ENCODE peak calls at places on chromosomes 2 and 18, in seven cellular contexts. N, Y, O, W, X, L and C are unnamed samples.

GRCh38 chr2:142165790-142166189 is 35.0 kb upstream of the LRP1B start:
- DNase-seq in X (peak; percentile 37), Y (no peak), L (no peak), O (no peak), N (peak; percentile 38), W (peak; percentile 30), C (no peak)

GRCh38 chr18:23689031-23689615 is at the start of gene LAMA3:
- DNase-seq in W (peak; percentile 81), X (no peak), O (peak; percentile 73), L (no peak), N (no peak), Y (no peak), C (no peak)

GRCh38 chr2:126506786-126507185 is 149.2 kb upstream of the GYPC start:
- DNase-seq in X (no peak), L (no peak), Y (no peak), O (no peak), N (no peak), W (no peak), C (no peak)

GRCh38 chr2:150994041-150994440 is 267.6 kb downstream of the RBM43 start:
- DNase-seq in Y (no peak), N (no peak), O (no peak), L (no peak), X (no peak), W (no peak), C (no peak)

GRCh38 chr2:238913931-238914647 is 66.2 kb downstream of the TWIST2 start:
- DNase-seq in W (no peak), L (no peak), O (no peak), X (no peak), Y (no peak), N (no peak), C (no peak)

GRCh38 chr18:77439888-77440287 is 190.2 kb downstream of the GALR1 start:
- DNase-seq in Y (no peak), N (no peak), X (no peak), O (no peak), L (no peak), W (no peak), C (no peak)

GRCh38 chr2:40032650-40033319 is 253.7 kb upstream of the THUMPD2 start:
- DNase-seq in N (no peak), O (no peak), W (no peak), L (no peak), Y (no peak), X (no peak), C (no peak)

GRCh38 chr2:86301711-86302202 is 35.7 kb downstream of the REEP1 start:
- DNase-seq in Y (no peak), O (no peak), X (no peak), W (no peak), L (no peak), N (no peak), C (no peak)

GRCh38 chr2:215218587-215219577 is 80.5 kb upstream of the ABCA12 start:
- DNase-seq in L (no peak), O (no peak), Y (no peak), W (no peak), X (no peak), N (no peak), C (no peak)

GRCh38 chr2:239724194-239724849 is 300.8 kb downstream of the NDUFA10 start:
- DNase-seq in O (no peak), Y (no peak), L (no peak), W (no peak), N (no peak), X (no peak), C (no peak)

GRCh38 chr18:55179460-55180195 is 220.4 kb upstream of the CCDC68 start:
- DNase-seq in L (no peak), Y (no peak), N (no peak), X (no peak), W (no peak), O (no peak), C (no peak)

GRCh38 chr2:122191331-122191730 is 435.9 kb downstream of the TSN start:
- DNase-seq in N (peak; percentile 41), W (peak; percentile 55), X (no peak), L (no peak), Y (peak; percentile 51), O (peak; percentile 63), C (no peak)

GRCh38 chr2:119240311-119241204 is 16.9 kb downstream of the STEAP3 start:
- DNase-seq in O (no peak), X (no peak), W (peak; percentile 65), Y (no peak), L (no peak), N (peak; percentile 33), C (no peak)

GRCh38 chr2:4674007-4674406 is 970.6 kb downstream of the DCDC2C start:
- DNase-seq in N (no peak), L (no peak), O (no peak), X (no peak), Y (no peak), W (no peak), C (no peak)

GRCh38 chr2:224146356-224147160 is 107.5 kb upstream of the SERPINE2 start:
- DNase-seq in L (no peak), W (no peak), Y (no peak), O (no peak), X (no peak), N (peak; percentile 99), C (no peak)

GRCh38 chr18:58911241-58911640 is 46.6 kb downstream of the ZNF532 start:
- DNase-seq in O (no peak), N (no peak), W (no peak), Y (no peak), L (no peak), X (no peak), C (no peak)

GRCh38 chr2:234703258-234703657 is 206.4 kb upstream of the ARL4C start:
- DNase-seq in O (no peak), L (no peak), X (no peak), N (no peak), Y (no peak), W (no peak), C (no peak)

GRCh38 chr2:207012461-207012860 is 73.1 kb downstream of the CPO start:
- DNase-seq in N (no peak), X (no peak), Y (no peak), L (no peak), O (no peak), W (no peak), C (no peak)
- TF ChIP-seq POLR2AphosphoS5 in N (no peak), X (no peak), Y (no peak), L (no peak), O (no peak), W (no peak), C (no peak)

GRCh38 chr18:26059357-26059756 is 31.1 kb downstream of the SS18 start:
- DNase-seq in O (no peak), X (no peak), Y (no peak), N (no peak), L (no peak), W (no peak), C (no peak)

GRCh38 chr18:26051845-26052244 is 38.6 kb downstream of the SS18 start:
- DNase-seq in L (no peak), O (no peak), W (peak; percentile 8), Y (no peak), N (no peak), X (no peak), C (no peak)

GRCh38 chr18:26057208-26057821 is 33.1 kb downstream of the SS18 start:
- DNase-seq in W (peak; percentile 65), L (no peak), X (no peak), N (no peak), Y (peak; percentile 26), O (no peak), C (no peak)

GRCh38 chr18:26052497-26052896 is 37.9 kb downstream of the SS18 start:
- DNase-seq in O (no peak), Y (no peak), L (no peak), W (no peak), N (no peak), X (no peak), C (no peak)

DNA sequence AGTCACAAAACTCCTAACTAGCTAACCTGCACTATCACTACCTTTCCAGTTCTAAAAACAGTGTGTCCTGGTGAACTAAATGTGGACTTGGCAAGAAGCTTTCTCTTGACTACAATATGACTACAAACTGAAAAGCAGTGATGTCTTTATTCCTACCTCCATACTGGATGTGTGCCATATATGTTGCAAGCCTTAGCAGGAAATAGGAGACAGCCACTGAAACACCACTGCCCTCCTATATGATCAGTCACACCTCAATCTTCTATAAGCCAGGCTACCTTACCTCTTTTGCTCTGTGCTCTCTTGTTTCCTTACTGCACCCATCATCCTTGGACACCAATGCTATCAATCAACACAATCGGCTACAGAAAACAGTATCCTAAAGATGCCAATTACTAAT is 34.1 kb downstream of the SS18 start:
- DNase-seq in N (no peak), O (no peak), W (no peak), X (no peak), L (no peak), Y (no peak), C (no peak)
- TF ChIP-seq TAF1 in N (no peak), O (no peak), W (no peak), X (no peak), L (no peak), Y (no peak), C (no peak)

GRCh38 chr2:69482471-69482870 is 45.2 kb upstream of the NFU1 start:
- DNase-seq in O (no peak), Y (no peak), L (no peak), W (no peak), N (no peak), X (no peak), C (no peak)

GRCh38 chr2:69483024-69483423 is 45.8 kb upstream of the NFU1 start:
- DNase-seq in L (no peak), O (no peak), X (no peak), W (no peak), N (no peak), Y (no peak), C (no peak)

DNA sequence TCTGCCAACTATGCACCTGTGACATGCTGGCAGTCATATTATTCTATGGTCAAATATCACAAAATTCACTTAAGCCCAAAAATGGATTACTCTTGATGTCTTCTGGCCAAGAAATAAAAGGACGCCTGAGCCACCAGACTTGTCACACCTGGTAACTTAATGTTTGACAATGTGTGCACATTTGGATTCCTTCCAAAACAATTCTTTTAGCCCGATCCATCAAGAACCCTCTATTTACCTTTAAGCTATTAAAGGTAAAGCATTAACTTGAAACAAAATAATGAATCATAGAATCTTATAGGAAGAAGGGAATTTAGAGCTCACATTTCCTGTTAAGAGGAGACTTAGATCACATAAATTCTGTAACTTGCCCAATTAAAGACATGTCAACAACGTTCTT is 46.5 kb upstream of the NFU1 start:
- DNase-seq in N (peak; percentile 75), W (no peak), L (no peak), O (no peak), Y (no peak), X (no peak), C (no peak)
- TF ChIP-seq POLR2AphosphoS5 in N (no peak), W (no peak), L (no peak), O (no peak), Y (no peak), X (no peak), C (no peak)

GRCh38 chr2:46873632-46874068 is 42.0 kb downstream of the MCFD2 start:
- DNase-seq in W (peak; percentile 52), L (no peak), Y (peak; percentile 64), X (no peak), O (no peak), N (peak; percentile 42), C (no peak)

GRCh38 chr2:46874236-46874929 is 41.2 kb downstream of the MCFD2 start:
- DNase-seq in Y (no peak), X (no peak), L (no peak), N (no peak), W (no peak), O (no peak), C (no peak)

GRCh38 chr2:46877619-46878113 is 37.9 kb downstream of the MCFD2 start:
- DNase-seq in Y (no peak), W (no peak), O (no peak), X (no peak), L (no peak), N (no peak), C (no peak)

GRCh38 chr2:46876741-46877384 is 38.7 kb downstream of the MCFD2 start:
- DNase-seq in X (no peak), Y (peak; percentile 58), W (peak; percentile 73), L (no peak), N (peak; percentile 67), O (no peak), C (no peak)

GRCh38 chr2:46875226-46875899 is 40.2 kb downstream of the MCFD2 start:
- DNase-seq in X (no peak), O (no peak), Y (no peak), N (no peak), L (no peak), W (no peak), C (no peak)
- TF ChIP-seq TAF1 in X (no peak), O (no peak), Y (no peak), N (no peak), L (no peak), W (no peak), C (no peak)